ENCODE peak calls at places on chromosome 1, in five cellular contexts. One of them, this sample, is unnamed.

GRCh38 chr1:233993651-233994050 is 89.2 kb downstream of the SLC35F3 start:
- ATAC-seq in CD4-positive, alpha-beta T cell: no peak
- ATAC-seq in upper lobe of right lung: no peak
- ATAC-seq in pancreas: peak
- ATAC-seq in heart left ventricle: no peak
- ATAC-seq in this sample: no peak

GRCh38 chr1:96544831-96545221 is 176.8 kb upstream of the PTBP2 start:
- ATAC-seq in CD4-positive, alpha-beta T cell: no peak
- ATAC-seq in upper lobe of right lung: no peak
- ATAC-seq in pancreas: no peak
- ATAC-seq in heart left ventricle: no peak
- ATAC-seq in this sample: no peak

GRCh38 chr1:54331843-54332688 is 74.1 kb downstream of the SSBP3 start:
- ATAC-seq in CD4-positive, alpha-beta T cell: no peak
- ATAC-seq in upper lobe of right lung: no peak
- ATAC-seq in pancreas: peak
- ATAC-seq in heart left ventricle: no peak
- ATAC-seq in this sample: no peak

GRCh38 chr1:21894034-21894881 is 42.9 kb downstream of the HSPG2 start:
- ATAC-seq in CD4-positive, alpha-beta T cell: no peak
- ATAC-seq in upper lobe of right lung: no peak
- ATAC-seq in pancreas: no peak
- ATAC-seq in heart left ventricle: peak
- ATAC-seq in this sample: no peak

GRCh38 chr1:117622726-117623125 is 16.9 kb downstream of the TENT5C start:
- ATAC-seq in CD4-positive, alpha-beta T cell: no peak
- ATAC-seq in upper lobe of right lung: no peak
- ATAC-seq in pancreas: peak
- ATAC-seq in heart left ventricle: peak
- ATAC-seq in this sample: no peak

GRCh38 chr1:99621340-99621901 is 24.5 kb upstream of the PALMD start:
- ATAC-seq in CD4-positive, alpha-beta T cell: no peak
- ATAC-seq in upper lobe of right lung: no peak
- ATAC-seq in pancreas: no peak
- ATAC-seq in heart left ventricle: no peak
- ATAC-seq in this sample: no peak

GRCh38 chr1:211335507-211336157 is 9.0 kb downstream of the TRAF5 start:
- ATAC-seq in CD4-positive, alpha-beta T cell: peak
- ATAC-seq in upper lobe of right lung: no peak
- ATAC-seq in pancreas: peak
- ATAC-seq in heart left ventricle: peak
- ATAC-seq in this sample: no peak

GRCh38 chr1:8127201-8127641 is 101.1 kb upstream of the ERRFI1 start:
- ATAC-seq in CD4-positive, alpha-beta T cell: no peak
- ATAC-seq in upper lobe of right lung: peak
- ATAC-seq in pancreas: peak
- ATAC-seq in heart left ventricle: no peak
- ATAC-seq in this sample: peak

GRCh38 chr1:26863677-26864060 is 720 bp downstream of the SFN start:
- ATAC-seq in CD4-positive, alpha-beta T cell: no peak
- ATAC-seq in upper lobe of right lung: no peak
- ATAC-seq in pancreas: no peak
- ATAC-seq in heart left ventricle: no peak
- ATAC-seq in this sample: no peak

GRCh38 chr1:31581821-31582810 is 5.8 kb downstream of the TINAGL1 start:
- ATAC-seq in CD4-positive, alpha-beta T cell: no peak
- ATAC-seq in upper lobe of right lung: no peak
- ATAC-seq in pancreas: no peak
- ATAC-seq in heart left ventricle: peak
- ATAC-seq in this sample: no peak

GRCh38 chr1:158002630-158003408 is 9.4 kb downstream of the KIRREL1 start:
- ATAC-seq in CD4-positive, alpha-beta T cell: no peak
- ATAC-seq in upper lobe of right lung: no peak
- ATAC-seq in pancreas: no peak
- ATAC-seq in heart left ventricle: no peak
- ATAC-seq in this sample: no peak

GRCh38 chr1:229693124-229693523 is 67.1 kb downstream of the URB2 start:
- ATAC-seq in CD4-positive, alpha-beta T cell: no peak
- ATAC-seq in upper lobe of right lung: no peak
- ATAC-seq in pancreas: no peak
- ATAC-seq in heart left ventricle: no peak
- ATAC-seq in this sample: no peak

GRCh38 chr1:92567211-92567868 is 80.6 kb upstream of the GFI1 start:
- ATAC-seq in CD4-positive, alpha-beta T cell: no peak
- ATAC-seq in upper lobe of right lung: no peak
- ATAC-seq in pancreas: no peak
- ATAC-seq in heart left ventricle: no peak
- ATAC-seq in this sample: no peak

GRCh38 chr1:3069491-3070303 is 694 bp downstream of the PRDM16 start:
- ATAC-seq in CD4-positive, alpha-beta T cell: peak
- ATAC-seq in upper lobe of right lung: peak
- ATAC-seq in pancreas: peak
- ATAC-seq in heart left ventricle: peak
- ATAC-seq in this sample: peak

GRCh38 chr1:24441480-24441879 is 25.9 kb downstream of the NIPAL3 start:
- ATAC-seq in CD4-positive, alpha-beta T cell: no peak
- ATAC-seq in upper lobe of right lung: no peak
- ATAC-seq in pancreas: no peak
- ATAC-seq in heart left ventricle: no peak
- ATAC-seq in this sample: no peak

GRCh38 chr1:115299266-115299665 is 38.8 kb downstream of the NGF start:
- ATAC-seq in CD4-positive, alpha-beta T cell: no peak
- ATAC-seq in upper lobe of right lung: no peak
- ATAC-seq in pancreas: no peak
- ATAC-seq in heart left ventricle: no peak
- ATAC-seq in this sample: no peak

GRCh38 chr1:81414417-81415087 is 386.2 kb upstream of the ADGRL2 start:
- ATAC-seq in CD4-positive, alpha-beta T cell: no peak
- ATAC-seq in upper lobe of right lung: peak
- ATAC-seq in pancreas: peak
- ATAC-seq in heart left ventricle: peak
- ATAC-seq in this sample: peak

GRCh38 chr1:54131419-54131818 is 21.4 kb downstream of the CDCP2 start:
- ATAC-seq in CD4-positive, alpha-beta T cell: no peak
- ATAC-seq in upper lobe of right lung: no peak
- ATAC-seq in pancreas: no peak
- ATAC-seq in heart left ventricle: no peak
- ATAC-seq in this sample: no peak

GRCh38 chr1:226984521-226985238 is 44.6 kb downstream of the COQ8A start:
- ATAC-seq in CD4-positive, alpha-beta T cell: no peak
- ATAC-seq in upper lobe of right lung: no peak
- ATAC-seq in pancreas: no peak
- ATAC-seq in heart left ventricle: peak
- ATAC-seq in this sample: no peak

GRCh38 chr1:4153571-4153970 is 253.5 kb upstream of the C1orf174 start:
- ATAC-seq in CD4-positive, alpha-beta T cell: no peak
- ATAC-seq in upper lobe of right lung: no peak
- ATAC-seq in pancreas: no peak
- ATAC-seq in heart left ventricle: no peak
- ATAC-seq in this sample: no peak

GRCh38 chr1:158819461-158820443 is 11.4 kb upstream of the MNDA start:
- ATAC-seq in CD4-positive, alpha-beta T cell: peak
- ATAC-seq in upper lobe of right lung: peak
- ATAC-seq in pancreas: peak
- ATAC-seq in heart left ventricle: no peak
- ATAC-seq in this sample: no peak

GRCh38 chr1:150066838-150067183 is 765 bp upstream of the VPS45 start:
- ATAC-seq in CD4-positive, alpha-beta T cell: no peak
- ATAC-seq in upper lobe of right lung: peak
- ATAC-seq in pancreas: peak
- ATAC-seq in heart left ventricle: peak
- ATAC-seq in this sample: peak

GRCh38 chr1:20678599-20678998 is 17.4 kb upstream of the DDOST start:
- ATAC-seq in CD4-positive, alpha-beta T cell: no peak
- ATAC-seq in upper lobe of right lung: no peak
- ATAC-seq in pancreas: no peak
- ATAC-seq in heart left ventricle: no peak
- ATAC-seq in this sample: no peak

GRCh38 chr1:58156801-58157200 is 389.7 kb downstream of the OMA1 start:
- ATAC-seq in CD4-positive, alpha-beta T cell: no peak
- ATAC-seq in upper lobe of right lung: no peak
- ATAC-seq in pancreas: no peak
- ATAC-seq in heart left ventricle: no peak
- ATAC-seq in this sample: no peak

GRCh38 chr1:58157281-58157680 is 389.2 kb downstream of the OMA1 start:
- ATAC-seq in CD4-positive, alpha-beta T cell: no peak
- ATAC-seq in upper lobe of right lung: no peak
- ATAC-seq in pancreas: no peak
- ATAC-seq in heart left ventricle: no peak
- ATAC-seq in this sample: no peak

GRCh38 chr1:58156124-58156468 is 390.4 kb downstream of the OMA1 start:
- ATAC-seq in CD4-positive, alpha-beta T cell: no peak
- ATAC-seq in upper lobe of right lung: no peak
- ATAC-seq in pancreas: no peak
- ATAC-seq in heart left ventricle: no peak
- ATAC-seq in this sample: no peak

GRCh38 chr1:58154256-58154655 is 392.3 kb downstream of the OMA1 start:
- ATAC-seq in CD4-positive, alpha-beta T cell: no peak
- ATAC-seq in upper lobe of right lung: no peak
- ATAC-seq in pancreas: no peak
- ATAC-seq in heart left ventricle: no peak
- ATAC-seq in this sample: no peak

DNA sequence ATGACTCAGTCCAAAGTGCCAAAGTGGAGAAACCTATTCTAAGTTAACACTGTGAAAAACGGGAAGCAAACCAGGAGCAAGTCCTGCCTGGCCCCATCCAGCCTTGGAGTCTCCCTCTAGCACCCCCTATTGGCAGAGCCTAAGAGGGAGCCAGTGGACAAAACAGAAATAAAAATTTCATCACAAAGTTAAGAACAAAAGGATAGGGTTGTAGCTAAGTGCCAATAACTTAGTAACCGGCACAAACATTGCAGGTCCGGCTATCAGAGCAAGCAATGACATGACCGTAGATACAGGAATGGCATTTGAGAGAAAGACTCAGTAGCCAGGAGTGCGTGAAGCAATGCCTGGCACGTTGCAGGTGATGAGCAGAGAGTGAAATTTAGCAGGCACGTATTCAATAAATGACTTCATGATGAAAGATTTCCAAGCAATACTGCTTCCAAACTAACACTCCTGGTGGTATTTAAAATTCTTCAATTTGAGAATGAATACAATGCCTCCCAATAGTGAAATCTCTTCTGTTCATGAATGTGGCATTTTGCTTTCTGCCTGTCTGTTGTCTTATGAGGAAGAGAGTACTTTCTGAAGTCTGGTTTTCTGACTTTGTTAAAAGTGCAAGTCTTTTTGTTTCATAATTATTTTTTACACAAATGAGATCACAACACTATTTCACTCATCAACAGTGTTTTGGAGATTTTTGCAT is 391.0 kb downstream of the OMA1 start:
- ATAC-seq in CD4-positive, alpha-beta T cell: no peak
- ATAC-seq in upper lobe of right lung: peak
- ATAC-seq in pancreas: no peak
- ATAC-seq in heart left ventricle: peak
- ATAC-seq in this sample: no peak
- TF ChIP-seq CTCF in CD4-positive, alpha-beta T cell: no peak
- TF ChIP-seq CTCF in upper lobe of right lung: peak
- TF ChIP-seq CTCF in pancreas: no peak
- TF ChIP-seq CTCF in heart left ventricle: peak
- TF ChIP-seq CTCF in this sample: no peak

DNA sequence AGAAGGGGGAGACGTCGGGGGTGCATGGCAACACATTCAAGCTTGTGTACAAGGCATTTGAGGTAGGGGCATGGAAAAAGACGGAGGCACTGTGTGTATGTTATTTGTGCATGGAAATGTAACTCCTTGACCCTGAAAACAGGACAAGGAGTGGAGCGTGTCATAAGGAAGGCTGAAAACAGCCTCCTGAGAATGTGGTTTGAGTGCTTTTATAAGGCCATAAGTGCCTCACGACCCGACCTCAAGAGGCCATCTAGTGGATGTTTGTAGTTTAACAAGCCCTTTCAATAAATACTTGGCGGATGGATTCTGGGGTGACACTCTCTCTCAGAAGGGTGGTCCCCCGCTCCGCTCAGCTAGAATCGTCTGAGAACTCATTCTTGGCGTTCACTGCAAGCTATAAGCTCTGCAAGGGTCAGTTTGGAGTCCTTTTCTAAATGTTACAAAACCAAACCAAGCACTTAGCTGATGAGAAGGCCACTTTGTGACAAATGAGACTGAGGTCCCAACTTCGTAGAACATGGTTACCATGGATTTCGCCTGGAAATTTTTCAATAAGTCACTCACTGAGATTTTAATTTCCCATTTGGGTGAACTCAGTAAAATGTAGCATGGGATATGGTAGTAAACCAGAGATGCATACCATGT is 38.8 kb upstream of the CLCA4 start:
- ATAC-seq in CD4-positive, alpha-beta T cell: peak
- ATAC-seq in upper lobe of right lung: peak
- ATAC-seq in pancreas: peak
- ATAC-seq in heart left ventricle: no peak
- ATAC-seq in this sample: no peak
- TF ChIP-seq CTCF in CD4-positive, alpha-beta T cell: peak
- TF ChIP-seq CTCF in upper lobe of right lung: peak
- TF ChIP-seq CTCF in pancreas: no peak
- TF ChIP-seq CTCF in heart left ventricle: peak
- TF ChIP-seq CTCF in this sample: peak

DNA sequence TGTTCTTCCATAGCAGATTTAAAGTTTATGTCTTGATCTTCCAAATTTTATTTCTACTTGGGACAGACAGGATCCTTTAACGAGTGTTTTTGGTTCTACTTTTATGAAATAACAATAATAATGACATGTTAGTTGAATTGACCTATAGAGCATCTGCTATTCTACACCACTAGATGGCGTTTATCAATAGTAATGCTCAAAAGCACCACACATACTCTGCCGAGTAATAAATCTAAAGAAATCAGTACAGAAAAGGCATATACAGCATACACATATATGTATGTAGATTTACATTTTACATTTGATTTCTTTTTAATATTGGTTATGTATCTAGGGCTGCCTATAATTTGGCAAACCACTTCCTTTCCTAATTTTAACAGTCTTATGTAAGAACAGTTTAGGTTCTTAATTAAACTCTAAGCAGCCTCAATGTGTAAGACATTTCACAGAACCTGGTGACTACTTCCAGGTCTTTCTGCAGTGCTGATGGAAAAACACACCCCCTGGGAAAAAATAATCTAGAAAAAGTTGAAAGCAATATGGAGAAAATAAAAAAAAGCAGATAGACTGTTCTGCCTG is 5.9 kb upstream of the SIPA1L2 start:
- ATAC-seq in CD4-positive, alpha-beta T cell: peak
- ATAC-seq in upper lobe of right lung: peak
- ATAC-seq in pancreas: peak
- ATAC-seq in heart left ventricle: peak
- ATAC-seq in this sample: no peak
- TF ChIP-seq CTCF in CD4-positive, alpha-beta T cell: peak
- TF ChIP-seq CTCF in upper lobe of right lung: peak
- TF ChIP-seq CTCF in pancreas: peak
- TF ChIP-seq CTCF in heart left ventricle: peak
- TF ChIP-seq CTCF in this sample: peak

DNA sequence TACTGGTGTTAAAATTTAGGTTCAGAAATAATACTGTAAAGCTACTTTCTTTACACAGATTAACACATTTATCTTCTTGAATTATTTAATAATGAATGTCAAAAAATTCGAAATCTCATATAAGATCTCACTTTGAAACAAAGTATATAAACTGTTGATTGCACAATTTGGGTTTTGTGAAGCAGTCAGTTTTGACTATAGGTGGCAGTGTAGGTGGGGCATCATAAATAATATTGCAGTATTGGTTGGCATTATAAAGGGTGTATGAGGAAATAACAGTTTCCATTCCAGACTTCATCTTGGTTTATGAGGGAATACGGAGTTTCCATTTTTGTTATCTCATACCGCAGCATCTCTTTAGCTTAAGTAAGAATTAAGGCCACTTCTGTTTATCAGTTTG is 49.9 kb downstream of the SUCO start:
- ATAC-seq in CD4-positive, alpha-beta T cell: no peak
- ATAC-seq in upper lobe of right lung: no peak
- ATAC-seq in pancreas: no peak
- ATAC-seq in heart left ventricle: no peak
- ATAC-seq in this sample: no peak
- TF ChIP-seq CTCF in CD4-positive, alpha-beta T cell: no peak
- TF ChIP-seq CTCF in upper lobe of right lung: no peak
- TF ChIP-seq CTCF in pancreas: no peak
- TF ChIP-seq CTCF in heart left ventricle: no peak
- TF ChIP-seq CTCF in this sample: no peak

This sample was measured in gastroesophageal sphincter.